ENCODE peak calls at places on chromosomes 5 and 9, in eight cellular contexts. A is bronchial epithelial cell; C is Kasumi-1; Q is stimulated activated CD8-positive, alpha-beta memory T cell treated with anti-CD3 and anti-CD28 coated beads, Interleukin-2, amount 100 ng/mL, for 1 hour; F is A549; S is NCI-H1092 treated with DMSO at 0.1 percent for 48 hours; G is NCI-H748 treated with DMSO at 0.1 percent for 48 hours; V is naive thymus-derived CD8-positive, alpha-beta T cell. X is an unnamed sample.
A peak's percentile ranks its signal among the peaks of the same experiment; 100 is the strongest.

GRCh38 chr9:37998881-37999311 is 70.1 kb downstream of the SHB start:
- DNase-seq in G (no peak), V (no peak), F (no peak), C (peak; percentile 79), A (no peak), Q (no peak), S (no peak), X (no peak)

GRCh38 chr5:139662617-139663016 is 14.5 kb downstream of the CXXC5 start:
- DNase-seq in A (no peak), F (no peak), C (no peak), Q (no peak), V (no peak), S (no peak), G (no peak), X (no peak)

GRCh38 chr5:55918097-55919035 is 67.2 kb downstream of the IL31RA start:
- DNase-seq in A (no peak), Q (no peak), G (no peak), S (no peak), F (no peak), V (no peak), C (no peak), X (no peak)

GRCh38 chr9:37339945-37340344 is 82.6 kb upstream of the GRHPR start:
- DNase-seq in Q (no peak), G (no peak), C (no peak), A (no peak), V (no peak), F (no peak), S (peak; percentile 64), X (no peak)

GRCh38 chr9:81570083-81570482 is 119.3 kb downstream of the TLE1 start:
- DNase-seq in Q (no peak), G (no peak), C (no peak), A (no peak), S (no peak), V (no peak), F (no peak), X (no peak)

GRCh38 chr9:114629563-114630090 is 18.5 kb downstream of the TMEM268 start:
- DNase-seq in S (no peak), F (no peak), Q (no peak), V (no peak), C (no peak), A (peak; percentile 63), G (no peak), X (no peak)

GRCh38 chr9:98342819-98343208 is 87.4 kb upstream of the TBC1D2 start:
- DNase-seq in Q (no peak), A (no peak), V (no peak), G (no peak), C (no peak), S (no peak), F (no peak), X (no peak)

GRCh38 chr9:91515074-91515687 is 91.5 kb upstream of the NFIL3 start:
- DNase-seq in V (no peak), S (no peak), F (no peak), C (no peak), Q (no peak), G (no peak), A (peak; percentile 79), X (no peak)

GRCh38 chr5:154972476-154973080 is 31.7 kb downstream of the MRPL22 start:
- DNase-seq in S (peak; percentile 4), Q (no peak), C (peak; percentile 46), G (peak; percentile 26), V (no peak), F (peak; percentile 55), A (peak; percentile 43), X (no peak)

GRCh38 chr5:57825026-57825683 is 342.5 kb upstream of the ACTBL2 start:
- DNase-seq in A (peak; percentile 90), G (no peak), V (no peak), C (no peak), S (no peak), Q (no peak), F (peak; percentile 48), X (no peak)

GRCh38 chr9:3244963-3245653 is 280.7 kb downstream of the RFX3 start:
- DNase-seq in C (no peak), F (no peak), S (no peak), G (peak; percentile 88), A (no peak), Q (no peak), V (no peak), X (no peak)

GRCh38 chr5:95720094-95720793 is 10.9 kb upstream of the RHOBTB3 start:
- DNase-seq in V (no peak), F (no peak), S (no peak), A (no peak), G (no peak), Q (no peak), C (no peak), X (no peak)